ENCODE peak calls at places on chromosomes 1 and 21, in five cellular contexts. Q is GM20000; M is stimulated activated CD4-positive, alpha-beta T cell treated with anti-CD3 and anti-CD28 coated beads, Interleukin-15, amount 100 ng/mL, for 1 hour; S is fibroblast of the conjunctiva; Y is mucosa of gallbladder. L is an unnamed sample.

GRCh38 chr1:58033311-58033710 is 513.2 kb downstream of the OMA1 start:
- DNase-seq in S (no peak), Q (no peak), M (no peak), Y (no peak), L (no peak)

GRCh38 chr21:41745026-41745820 is 21.6 kb downstream of the RIPK4 start:
- DNase-seq in M (no peak), S (no peak), Q (no peak), Y (no peak), L (no peak)

GRCh38 chr1:211775208-211775607 is 55.4 kb downstream of the LPGAT1 start:
- DNase-seq in M (no peak), Q (no peak), Y (no peak), S (no peak), L (no peak)

GRCh38 chr1:231322880-231323530 is 14.6 kb downstream of the EXOC8 start:
- DNase-seq in Y (no peak), M (no peak), S (no peak), Q (no peak), L (no peak)

GRCh38 chr1:110526189-110526588 is 7.2 kb upstream of the KCNA10 start:
- DNase-seq in M (no peak), S (no peak), Y (no peak), Q (no peak), L (no peak)

GRCh38 chr1:36580524-36580923 is 97.8 kb upstream of the CSF3R start:
- DNase-seq in S (no peak), M (no peak), Y (no peak), Q (no peak), L (no peak)

GRCh38 chr1:23384312-23385058 is 14.8 kb upstream of the ZNF436 start:
- DNase-seq in M (no peak), S (no peak), Q (no peak), Y (no peak), L (no peak)

GRCh38 chr1:147591246-147591891 is 50.1 kb downstream of the BCL9 start:
- DNase-seq in Q (no peak), M (no peak), S (no peak), Y (no peak), L (no peak)

GRCh38 chr1:247415423-247416361 is at the start of gene NLRP3:
- DNase-seq in Y (peak; percentile 36), Q (no peak), S (no peak), M (no peak), L (peak; percentile 90)

GRCh38 chr1:30268923-30269666 is 454.3 kb downstream of the MATN1 start:
- DNase-seq in Y (no peak), Q (no peak), M (no peak), S (no peak), L (no peak)

GRCh38 chr1:95604784-95605183 is 370.8 kb downstream of the RWDD3 start:
- DNase-seq in S (no peak), Q (no peak), Y (no peak), M (no peak), L (no peak)

L was measured in SW 1271.